ENCODE peak calls at places on chromosomes 7 and 10, in five cellular contexts. K, M, N, E and W are unnamed samples.
A peak's percentile ranks its signal among the peaks of the same experiment; 100 is the strongest.

GRCh38 chr10:100348389-100348927 is 1.4 kb downstream of the SCD start:
- DNase-seq in K (no peak), M (no peak), N (no peak), E (no peak), W (no peak)

GRCh38 chr7:122652851-122653250 is 46.1 kb downstream of the RNF133 start:
- DNase-seq in K (no peak), M (no peak), N (no peak), E (no peak), W (peak; percentile 3)

GRCh38 chr10:104435822-104436221 is 82.2 kb downstream of the CFAP58 start:
- DNase-seq in K (no peak), M (no peak), N (no peak), E (peak; percentile 13), W (no peak)

GRCh38 chr10:58854811-58855210 is 321.6 kb upstream of the PHYHIPL start:
- DNase-seq in K (no peak), M (no peak), N (no peak), E (no peak), W (no peak)

GRCh38 chr10:74748632-74749031 is 77.8 kb upstream of the KAT6B start:
- DNase-seq in K (no peak), M (no peak), N (no peak), E (no peak), W (no peak)

GRCh38 chr10:132942740-132943554 is 577 bp upstream of the CFAP46 start:
- DNase-seq in K (peak; percentile 8), M (no peak), N (no peak), E (no peak), W (peak; percentile 8)

GRCh38 chr7:103076767-103077166 is 1.8 kb downstream of the ARMC10 start:
- DNase-seq in K (no peak), M (no peak), N (no peak), E (no peak), W (no peak)

GRCh38 chr7:116525913-116526857 is 1.3 kb downstream of the CAV1 start:
- DNase-seq in K (peak; percentile 86), M (peak; percentile 80), N (peak; percentile 63), E (peak; percentile 89), W (peak; percentile 87)

GRCh38 chr7:48140001-48140681 is 31.1 kb upstream of the ABCA13 start:
- DNase-seq in K (peak; percentile 13), M (peak; percentile 66), N (peak; percentile 20), E (peak; percentile 25), W (peak; percentile 40)

GRCh38 chr7:43430412-43430811 is 152.5 kb upstream of the STK17A start:
- DNase-seq in K (no peak), M (no peak), N (no peak), E (peak; percentile 3), W (no peak)

GRCh38 chr10:63437334-63437949 is 28.3 kb downstream of the JMJD1C start:
- DNase-seq in K (peak; percentile 71), M (no peak), N (no peak), E (peak; percentile 49), W (peak; percentile 35)

GRCh38 chr7:107277331-107277730 is 108.5 kb downstream of the HBP1 start:
- DNase-seq in K (peak; percentile 7), M (no peak), N (no peak), E (peak; percentile 5), W (no peak)

GRCh38 chr10:30386801-30387588 is 37.9 kb upstream of the MTPAP start:
- DNase-seq in K (peak; percentile 65), M (no peak), N (no peak), E (no peak), W (no peak)

GRCh38 chr7:98423043-98423442 is 22.2 kb upstream of the BAIAP2L1 start:
- DNase-seq in K (peak; percentile 26), M (no peak), N (no peak), E (no peak), W (peak; percentile 66)

GRCh38 chr10:87845624-87846377 is 17.5 kb downstream of the KLLN start:
- DNase-seq in K (peak; percentile 94), M (no peak), N (no peak), E (peak; percentile 70), W (peak; percentile 78)

GRCh38 chr10:92655426-92655825 is 34.3 kb upstream of the HHEX start:
- DNase-seq in K (no peak), M (no peak), N (no peak), E (peak; percentile 11), W (no peak)

GRCh38 chr10:102033787-102034186 is 22.2 kb downstream of the ARMH3 start:
- DNase-seq in K (no peak), M (no peak), N (no peak), E (no peak), W (no peak)

GRCh38 chr10:59585046-59585700 is 124.5 kb downstream of the SLC16A9 start:
- DNase-seq in K (peak; percentile 73), M (no peak), N (no peak), E (peak; percentile 44), W (no peak)

GRCh38 chr10:126458453-126458852 is 70.2 kb upstream of the ADAM12 start:
- DNase-seq in K (peak; percentile 55), M (no peak), N (no peak), E (peak; percentile 66), W (peak; percentile 33)

GRCh38 chr10:78664929-78665525 is 403.7 kb upstream of the ZMIZ1 start:
- DNase-seq in K (peak; percentile 41), M (no peak), N (no peak), E (peak; percentile 46), W (peak; percentile 72)

GRCh38 chr10:11454958-11455566 is 156.4 kb downstream of the USP6NL start:
- DNase-seq in K (no peak), M (no peak), N (no peak), E (no peak), W (no peak)

DNA sequence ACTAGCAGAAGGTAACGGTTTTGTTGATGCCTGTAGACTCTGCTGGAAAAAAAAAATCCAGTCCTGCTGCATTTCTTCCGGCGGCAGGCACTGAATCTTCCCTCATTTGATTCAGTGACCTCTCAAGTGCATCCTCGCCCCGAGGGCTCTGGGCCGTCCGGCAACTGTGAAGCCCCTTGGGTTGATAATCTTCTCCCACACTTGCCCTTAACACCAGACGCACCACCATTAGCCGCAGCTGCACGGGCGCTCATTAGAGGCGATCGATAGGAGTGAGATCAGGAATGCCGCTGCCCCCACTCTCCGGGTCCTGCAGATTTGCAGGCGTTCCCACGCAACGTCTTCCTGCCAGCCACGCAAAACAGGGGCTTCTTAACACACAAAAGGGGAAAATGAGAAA is 200.0 kb upstream of the MKI67 start:
- DNase-seq in K (no peak), M (no peak), N (no peak), E (no peak), W (no peak)
- H3K4me3 ChIP-seq in K (no peak overlapping the region), M (no peak overlapping the region), N (no peak overlapping the region), E (no peak overlapping the region), W (no peak overlapping the region)

GRCh38 chr7:17301491-17302101 is 3.1 kb downstream of the AHR start:
- DNase-seq in K (peak; percentile 34), M (peak; percentile 32), N (no peak), E (peak; percentile 75), W (peak; percentile 76)
- TF ChIP-seq CTCF in K (peak; percentile 55), M (peak; percentile 63), N (peak; percentile 36), E (peak; percentile 44), W (peak; percentile 40)

GRCh38 chr10:8776926-8777625 is 722.6 kb downstream of the GATA3 start:
- DNase-seq in K (no peak), M (no peak), N (no peak), E (no peak), W (no peak)
- H3K4me3 ChIP-seq in K (no peak overlapping the region), M (no peak overlapping the region), N (no peak overlapping the region), E (no peak overlapping the region), W (no peak overlapping the region)

DNA sequence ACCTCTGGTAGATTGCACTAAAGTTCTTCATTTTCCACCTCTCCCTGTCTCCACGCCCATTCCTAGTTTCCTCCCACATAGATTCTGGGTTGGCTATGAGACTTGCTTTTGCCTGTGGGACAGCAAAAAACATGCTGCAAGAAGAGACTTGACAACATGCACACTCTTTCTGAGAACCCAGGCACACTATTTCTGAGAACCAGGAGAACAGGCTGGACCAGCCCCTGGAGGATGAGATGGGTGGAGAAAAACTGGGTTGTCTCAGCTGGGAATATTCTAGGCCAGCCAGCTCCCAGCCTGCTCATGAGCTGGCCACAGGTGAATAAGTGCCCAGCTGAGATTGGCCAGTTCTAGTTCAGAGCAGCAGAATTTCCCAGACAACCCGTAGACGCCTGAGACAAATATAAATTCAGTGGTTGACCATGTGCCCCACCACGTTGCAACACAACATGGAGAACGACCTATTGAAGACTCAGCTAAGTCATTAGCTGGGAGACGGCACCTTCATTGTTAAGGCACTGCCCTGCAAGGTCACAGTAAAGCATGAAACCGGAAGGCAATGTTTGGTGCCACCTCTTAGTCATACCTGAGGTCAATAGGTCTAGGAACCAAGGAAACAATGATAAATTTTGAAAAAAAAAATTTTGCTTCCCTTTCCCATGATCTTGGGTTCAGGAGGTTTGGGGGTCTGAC is 92.7 kb upstream of the AKR1E2 start:
- DNase-seq in K (no peak), M (no peak), N (no peak), E (no peak), W (no peak)
- TF ChIP-seq CTCF in K (no peak), M (no peak), N (no peak), E (no peak), W (no peak)

DNA sequence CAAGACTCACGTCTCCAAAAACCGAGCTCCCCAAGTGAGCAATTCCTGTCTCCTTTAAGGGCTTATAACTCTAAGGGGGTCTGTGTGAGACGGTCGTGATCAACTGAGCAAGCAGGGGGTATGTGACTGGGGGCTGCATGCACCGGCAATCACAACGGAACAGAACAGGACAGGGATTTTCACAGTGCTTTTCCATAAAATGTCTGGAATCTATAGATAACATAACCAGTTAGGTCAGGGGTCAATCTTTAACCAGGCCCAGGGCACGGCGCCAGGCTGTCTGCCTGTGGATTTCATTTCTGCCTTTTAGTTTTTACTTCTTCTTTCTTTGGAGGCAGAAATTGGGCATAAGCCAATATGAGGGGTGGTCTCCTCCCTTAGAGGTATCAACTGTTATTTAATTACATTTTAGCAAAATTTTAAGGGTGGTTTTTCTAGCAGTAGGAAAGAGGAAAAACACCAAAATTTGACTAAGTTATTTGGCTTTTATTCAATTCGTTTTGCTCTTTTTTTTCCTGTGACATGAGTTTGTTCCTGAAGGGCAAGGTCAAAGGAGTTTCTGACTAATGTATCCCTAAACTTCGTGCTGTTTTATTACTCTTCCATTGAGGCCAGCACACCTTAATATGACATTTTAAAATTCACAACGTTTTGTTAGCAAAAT is 121.4 kb upstream of the SEC61G start:
- DNase-seq in K (no peak), M (peak; percentile 75), N (no peak), E (no peak), W (no peak)
- H3K4me3 ChIP-seq in K (no peak overlapping the region), M (no peak overlapping the region), N (no peak overlapping the region), E (no peak overlapping the region), W (no peak overlapping the region)

GRCh38 chr10:21138769-21139324 is 241.7 kb upstream of the NEBL start:
- DNase-seq in K (no peak), M (no peak), N (no peak), E (no peak), W (no peak)
- TF ChIP-seq CTCF in K (no peak), M (no peak), N (no peak), E (no peak), W (no peak)

GRCh38 chr10:19154375-19154774 is 105.8 kb downstream of the MALRD1 start:
- DNase-seq in K (no peak), M (no peak), N (no peak), E (no peak), W (no peak)
- H3K4me3 ChIP-seq in K (no peak overlapping the region), M (no peak overlapping the region), N (no peak overlapping the region), E (no peak overlapping the region), W (no peak overlapping the region)